ENCODE peak calls at places on chromosomes 13 and 19, in five cellular contexts. Z, D, M, X and T are unnamed samples.

GRCh38 chr19:46579286-46579944 is 21.7 kb upstream of the CALM3 start:
- DNase-seq in Z (no peak), X (no peak), M (no peak), D (no peak), T (no peak)

GRCh38 chr13:49630580-49630979 is 2.3 kb downstream of the ARL11 start:
- DNase-seq in M (no peak), Z (no peak), D (no peak), X (no peak), T (no peak)

GRCh38 chr13:100300708-100301107 is 211.8 kb downstream of the PCCA start:
- DNase-seq in X (no peak), Z (no peak), M (no peak), D (no peak), T (no peak)

GRCh38 chr13:98454389-98454881 is 122.5 kb downstream of the STK24 start:
- DNase-seq in X (no peak), M (peak), D (peak), Z (peak), T (peak)

GRCh38 chr13:61453121-61453520 is 37.5 kb upstream of the PCDH20 start:
- DNase-seq in D (no peak), Z (no peak), X (no peak), M (no peak), T (no peak)

GRCh38 chr13:113641426-113641825 is 16.6 kb downstream of the ATP4B start:
- DNase-seq in Z (no peak), M (peak), D (no peak), X (no peak), T (peak)

GRCh38 chr13:99803141-99803540 is 168.4 kb downstream of the ZIC5 start:
- DNase-seq in M (no peak), X (no peak), Z (no peak), D (no peak), T (no peak)

GRCh38 chr13:99587893-99588606 is 86.8 kb downstream of the TM9SF2 start:
- DNase-seq in D (peak), M (no peak), Z (no peak), X (no peak), T (no peak)

GRCh38 chr13:32334676-32335075 is 19.4 kb downstream of the BRCA2 start:
- DNase-seq in X (no peak), Z (no peak), M (no peak), D (no peak), T (no peak)

GRCh38 chr13:99471231-99472202 is 29.8 kb upstream of the TM9SF2 start:
- DNase-seq in M (no peak), X (no peak), D (no peak), Z (peak), T (no peak)

GRCh38 chr19:31674503-31675186 is 325.4 kb upstream of the TSHZ3 start:
- DNase-seq in X (peak), M (no peak), D (peak), Z (no peak), T (no peak)

GRCh38 chr19:45294291-45295029 is 28.2 kb downstream of the CKM start:
- DNase-seq in D (no peak), M (no peak), Z (no peak), X (no peak), T (no peak)

GRCh38 chr13:51945149-51945548 is 66.1 kb downstream of the ATP7B start:
- DNase-seq in M (no peak), X (no peak), D (no peak), Z (no peak), T (no peak)

GRCh38 chr13:73767747-73768315 is 366.4 kb downstream of the KLF12 start:
- DNase-seq in Z (peak), X (no peak), D (no peak), M (no peak), T (no peak)

GRCh38 chr19:39631178-39631577 is 24.5 kb upstream of the LGALS16 start:
- DNase-seq in X (no peak), D (peak), Z (peak), M (no peak), T (no peak)

GRCh38 chr19:38378866-38379265 is 4.5 kb downstream of the PSMD8 start:
- DNase-seq in Z (no peak), D (no peak), X (no peak), M (no peak), T (no peak)

GRCh38 chr13:46295531-46296464 is 84.1 kb downstream of the LRRC63 start:
- DNase-seq in X (peak), Z (peak), D (no peak), M (no peak), T (no peak)

GRCh38 chr19:19278315-19278714 is 5.2 kb upstream of the TM6SF2 start:
- DNase-seq in D (no peak), Z (no peak), X (no peak), M (no peak), T (no peak)

GRCh38 chr19:24062222-24062621 is 24.8 kb upstream of the ZNF254 start:
- DNase-seq in X (no peak), Z (no peak), D (no peak), M (no peak), T (no peak)

GRCh38 chr19:58548859-58549663 is 5.2 kb downstream of the TRIM28 start:
- DNase-seq in D (no peak), M (peak), X (no peak), Z (no peak), T (peak)

GRCh38 chr13:26721251-26721939 is 39.2 kb downstream of the GPR12 start:
- DNase-seq in D (no peak), M (no peak), X (no peak), Z (no peak), T (no peak)

GRCh38 chr13:110125157-110125556 is 181.8 kb downstream of the COL4A1 start:
- DNase-seq in X (no peak), Z (no peak), D (no peak), M (no peak), T (no peak)

GRCh38 chr19:47598407-47599349 is 10.3 kb upstream of the BICRA start:
- DNase-seq in Z (peak), D (no peak), M (no peak), X (peak), T (no peak)

GRCh38 chr19:6947745-6948144 is 60.4 kb downstream of the ADGRE1 start:
- DNase-seq in M (no peak), X (no peak), Z (peak), D (no peak), T (no peak)

GRCh38 chr13:109345433-109345941 is 440.9 kb downstream of the IRS2 start:
- DNase-seq in D (no peak), Z (no peak), M (no peak), X (peak), T (no peak)

GRCh38 chr19:19477705-19478383 is 37.5 kb downstream of the TSSK6 start:
- DNase-seq in M (peak), Z (no peak), X (no peak), D (peak), T (no peak)

GRCh38 chr19:37362733-37363132 is 8.2 kb upstream of the ZNF527 start:
- DNase-seq in M (no peak), X (no peak), D (no peak), Z (no peak), T (no peak)

GRCh38 chr13:23610187-23610576 is 40.0 kb downstream of the TNFRSF19 start:
- DNase-seq in M (no peak), D (no peak), Z (no peak), X (no peak), T (no peak)

GRCh38 chr13:30422056-30422914 is at the start of gene UBE2L5:
- DNase-seq in M (peak), X (no peak), Z (peak), D (no peak), T (no peak)

GRCh38 chr19:2469102-2469914 is 6.6 kb upstream of the GADD45B start:
- DNase-seq in X (peak), M (no peak), D (no peak), Z (peak), T (no peak)

GRCh38 chr19:30376272-30376671 is 4.1 kb downstream of the ZNF536 start:
- DNase-seq in D (no peak), M (no peak), Z (no peak), X (no peak), T (peak)
- TF ChIP-seq CTCF in D (no peak), M (no peak), Z (no peak), X (no peak), T (no peak)

GRCh38 chr19:13058951-13059660 is 43.6 kb downstream of the LYL1 start:
- DNase-seq in X (no peak), M (no peak), D (no peak), Z (no peak), T (no peak)
- TF ChIP-seq CTCF in X (no peak), M (no peak), D (no peak), Z (no peak), T (peak)

GRCh38 chr19:40741527-40742390 is 8.5 kb downstream of the ACTMAP start:
- DNase-seq in Z (no peak), M (no peak), D (no peak), X (no peak), T (no peak)
- TF ChIP-seq CTCF in Z (no peak), M (no peak), D (no peak), X (no peak), T (no peak)

GRCh38 chr19:33998739-33999345 is 173.5 kb upstream of the LSM14A start:
- DNase-seq in M (no peak), D (no peak), X (no peak), Z (peak), T (no peak)
- TF ChIP-seq CTCF in M (no peak), D (peak), X (peak), Z (peak), T (peak)

DNA sequence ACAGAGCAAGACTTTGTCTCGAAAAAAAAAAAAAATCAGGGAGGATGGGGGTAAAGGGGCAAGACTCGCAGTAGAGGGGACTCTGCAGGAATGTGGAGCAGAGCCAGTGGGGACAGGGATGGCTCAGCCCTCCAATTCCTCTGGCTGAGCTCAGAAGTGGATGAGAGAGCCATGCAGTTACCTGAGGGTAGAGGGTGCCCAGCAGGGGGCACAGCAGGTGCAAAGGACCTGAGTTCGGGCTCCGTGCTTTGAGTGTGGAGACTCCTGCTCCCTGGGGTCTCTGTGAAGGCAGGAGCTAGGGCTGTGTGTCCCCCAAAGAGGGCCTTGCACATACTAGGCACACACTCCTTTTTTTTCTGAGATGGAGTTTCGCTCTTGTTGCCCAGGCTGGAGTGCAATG is 7.7 kb downstream of the DOCK6 start:
- DNase-seq in Z (no peak), M (no peak), X (no peak), D (no peak), T (no peak)
- TF ChIP-seq CTCF in Z (peak), M (no peak), X (peak), D (peak), T (peak)